ENCODE peak calls at places on chromosomes 16 and 17, in ten cellular contexts. T is HS-5; F is fibroblast of mammary gland; K is NCI-H1930; G is AG04449; Z is naive thymus-derived CD8-positive, alpha-beta T cell; N is fibroblast of the conjunctiva; D is NCI-H2171; A is left ventricle myocardium inferior; X is Kasumi-1. J is an unnamed sample.

GRCh38 chr17:42686520-42687137 is 4.3 kb downstream of the CNTNAP1 start:
- DNase-seq in T (no peak), F (no peak), K (no peak), G (no peak), Z (no peak), N (no peak), D (no peak), A (no peak), X (no peak), J (no peak)

GRCh38 chr16:69613283-69614154 is 47.8 kb downstream of the NFAT5 start:
- DNase-seq in T (no peak), F (peak; percentile 56), K (no peak), G (no peak), Z (no peak), N (no peak), D (no peak), A (no peak), X (no peak), J (no peak)

GRCh38 chr16:88381820-88382451 is 823 bp upstream of the ZNF469 start:
- DNase-seq in T (no peak), F (no peak), K (no peak), G (no peak), Z (no peak), N (no peak), D (no peak), A (no peak), X (no peak), J (no peak)

GRCh38 chr16:56301391-56301850 is 110.1 kb downstream of the GNAO1 start:
- DNase-seq in T (no peak), F (peak; percentile 6), K (no peak), G (peak; percentile 24), Z (no peak), N (no peak), D (no peak), A (no peak), X (no peak), J (no peak)

GRCh38 chr17:46876353-46876887 is 25.0 kb downstream of the WNT9B start:
- DNase-seq in T (no peak), F (no peak), K (no peak), G (no peak), Z (no peak), N (no peak), D (peak; percentile 9), A (no peak), X (no peak), J (no peak)

GRCh38 chr17:68580236-68580903 is 20.8 kb downstream of the FAM20A start:
- DNase-seq in T (peak; percentile 68), F (peak; percentile 97), K (no peak), G (no peak), Z (no peak), N (peak; percentile 87), D (no peak), A (no peak), X (peak; percentile 48), J (no peak)

GRCh38 chr16:48556913-48557351 is 53.0 kb downstream of the N4BP1 start:
- DNase-seq in T (no peak), F (peak; percentile 88), K (no peak), G (peak; percentile 34), Z (no peak), N (peak; percentile 37), D (no peak), A (no peak), X (no peak), J (no peak)

GRCh38 chr17:3033248-3033640 is 30.2 kb downstream of the OR1D5 start:
- DNase-seq in T (no peak), F (no peak), K (no peak), G (no peak), Z (no peak), N (no peak), D (no peak), A (no peak), X (no peak), J (no peak)

GRCh38 chr16:77696149-77696548 is 26.2 kb upstream of the NUDT7 start:
- DNase-seq in T (no peak), F (no peak), K (no peak), G (no peak), Z (no peak), N (no peak), D (no peak), A (no peak), X (no peak), J (no peak)

GRCh38 chr16:85221081-85221809 is 109.0 kb upstream of the CIBAR2 start:
- DNase-seq in T (no peak), F (no peak), K (no peak), G (no peak), Z (no peak), N (no peak), D (no peak), A (no peak), X (no peak), J (no peak)

GRCh38 chr17:71251276-71251675 is 869.5 kb upstream of the SOX9 start:
- DNase-seq in T (no peak), F (peak; percentile 31), K (no peak), G (no peak), Z (no peak), N (no peak), D (no peak), A (no peak), X (no peak), J (no peak)

J was measured in DMS 273 treated with DMSO at 0.1 percent for 48 hours.